ENCODE peak calls at places on chromosomes 11 and 22, in eight cellular contexts. A, Q, N, T, Y, R, M and E are unnamed samples.

GRCh38 chr11:2679011-2679676 is 20.6 kb downstream of the KCNQ1OT1 start:
- DNase-seq in A (no peak), Q (no peak), N (no peak), T (no peak), Y (no peak), R (no peak), M (no peak), E (no peak)

GRCh38 chr11:15563054-15563453 is 448.3 kb downstream of the INSC start:
- DNase-seq in A (no peak), Q (no peak), N (no peak), T (no peak), Y (no peak), R (no peak), M (no peak), E (no peak)

GRCh38 chr11:102546923-102547471 is 16.4 kb upstream of the MMP7 start:
- DNase-seq in A (no peak), Q (no peak), N (no peak), T (no peak), Y (no peak), R (no peak), M (no peak), E (peak)

GRCh38 chr22:23220485-23221350 is 40.4 kb downstream of the BCR start:
- DNase-seq in A (no peak), Q (peak), N (peak), T (no peak), Y (peak), R (no peak), M (peak), E (no peak)

GRCh38 chr11:45041556-45041955 is 90.9 kb upstream of the TP53I11 start:
- DNase-seq in A (no peak), Q (no peak), N (no peak), T (no peak), Y (no peak), R (no peak), M (no peak), E (no peak)

GRCh38 chr11:1367721-1368120 is 22.0 kb upstream of the BRSK2 start:
- DNase-seq in A (no peak), Q (no peak), N (no peak), T (no peak), Y (no peak), R (no peak), M (no peak), E (no peak)

GRCh38 chr11:124405611-124406010 is 6.8 kb upstream of the OR8B3 start:
- DNase-seq in A (no peak), Q (peak), N (no peak), T (no peak), Y (no peak), R (no peak), M (no peak), E (no peak)

GRCh38 chr11:123560001-123560400 is 94.4 kb downstream of the SCN3B start:
- DNase-seq in A (peak), Q (peak), N (peak), T (no peak), Y (no peak), R (no peak), M (no peak), E (peak)

GRCh38 chr11:128409476-128409875 is 177.9 kb downstream of the ETS1 start:
- DNase-seq in A (no peak), Q (peak), N (peak), T (no peak), Y (no peak), R (no peak), M (peak), E (no peak)

GRCh38 chr11:66559862-66560676 is 8.3 kb downstream of the CTSF start:
- DNase-seq in A (no peak), Q (no peak), N (no peak), T (no peak), Y (no peak), R (no peak), M (no peak), E (no peak)

GRCh38 chr11:120432056-120433018 is 79.2 kb upstream of the GRIK4 start:
- DNase-seq in A (peak), Q (peak), N (peak), T (no peak), Y (peak), R (peak), M (peak), E (no peak)

GRCh38 chr11:64289011-64289564 is 2.0 kb upstream of the KCNK4 start:
- DNase-seq in A (no peak), Q (no peak), N (no peak), T (no peak), Y (no peak), R (no peak), M (no peak), E (no peak)

GRCh38 chr11:8312966-8313365 is 49.3 kb upstream of the LMO1 start:
- DNase-seq in A (no peak), Q (no peak), N (no peak), T (no peak), Y (no peak), R (no peak), M (no peak), E (no peak)

GRCh38 chr11:17629113-17629512 is 82.1 kb downstream of the OTOG start:
- DNase-seq in A (no peak), Q (no peak), N (no peak), T (no peak), Y (no peak), R (no peak), M (no peak), E (no peak)

GRCh38 chr11:70579376-70579955 is 181.1 kb downstream of the CTTN start:
- DNase-seq in A (no peak), Q (no peak), N (no peak), T (no peak), Y (no peak), R (no peak), M (no peak), E (no peak)

GRCh38 chr11:69943506-69943905 is 124.3 kb upstream of the FGF3 start:
- DNase-seq in A (no peak), Q (no peak), N (no peak), T (no peak), Y (no peak), R (peak), M (no peak), E (no peak)

GRCh38 chr11:120211522-120212258 is 858 bp downstream of the OAF start:
- DNase-seq in A (no peak), Q (no peak), N (no peak), T (no peak), Y (no peak), R (no peak), M (no peak), E (no peak)

GRCh38 chr11:15483205-15483604 is 368.5 kb downstream of the INSC start:
- DNase-seq in A (no peak), Q (no peak), N (no peak), T (no peak), Y (no peak), R (no peak), M (no peak), E (no peak)

GRCh38 chr22:43114958-43115357 is 4.4 kb downstream of the BIK start:
- DNase-seq in A (no peak), Q (no peak), N (no peak), T (no peak), Y (peak), R (no peak), M (no peak), E (no peak)

GRCh38 chr11:6667733-6668374 is 12.2 kb upstream of the DCHS1 start:
- DNase-seq in A (no peak), Q (peak), N (peak), T (peak), Y (no peak), R (no peak), M (no peak), E (no peak)

GRCh38 chr11:124070906-124071621 is 29.9 kb upstream of the OR10G7 start:
- DNase-seq in A (peak), Q (peak), N (peak), T (peak), Y (peak), R (peak), M (peak), E (peak)

GRCh38 chr11:16881074-16881709 is 133.0 kb downstream of the PLEKHA7 start:
- DNase-seq in A (no peak), Q (peak), N (peak), T (peak), Y (no peak), R (peak), M (peak), E (peak)

GRCh38 chr22:31136711-31137110 is 3.6 kb downstream of the PLA2G3 start:
- DNase-seq in A (no peak), Q (no peak), N (no peak), T (no peak), Y (no peak), R (no peak), M (no peak), E (peak)

GRCh38 chr11:102495161-102496042 is 35.1 kb downstream of the MMP7 start:
- DNase-seq in A (peak), Q (peak), N (peak), T (peak), Y (peak), R (peak), M (peak), E (no peak)

GRCh38 chr11:73288873-73289707 is 17.0 kb downstream of the P2RY6 start:
- DNase-seq in A (peak), Q (peak), N (peak), T (peak), Y (peak), R (peak), M (peak), E (peak)

GRCh38 chr11:64931290-64931689 is 4.4 kb downstream of the GPHA2 start:
- DNase-seq in A (no peak), Q (no peak), N (no peak), T (no peak), Y (no peak), R (no peak), M (no peak), E (no peak)

GRCh38 chr22:24819941-24820461 is 14.0 kb downstream of the SGSM1 start:
- DNase-seq in A (no peak), Q (no peak), N (peak), T (no peak), Y (peak), R (no peak), M (no peak), E (peak)

DNA sequence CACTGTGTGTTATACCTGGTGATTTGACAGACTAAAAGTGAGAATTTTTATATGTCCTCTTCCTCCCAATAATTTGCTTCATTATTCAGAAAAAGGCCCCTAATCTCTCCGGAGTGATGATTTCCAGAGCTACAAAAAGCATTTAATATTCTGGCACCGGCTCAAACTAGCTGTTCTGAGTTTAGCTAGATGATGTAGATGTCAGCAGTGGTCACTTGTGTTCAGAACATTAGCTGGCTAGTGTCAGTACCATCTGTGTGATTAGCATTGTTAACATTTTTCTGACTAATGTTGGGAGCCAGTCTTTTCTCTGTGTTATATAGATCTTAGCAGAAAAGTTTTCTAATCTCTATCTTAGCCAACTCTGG is 68.7 kb upstream of the RRM1 start:
- DNase-seq in A (peak), Q (no peak), N (peak), T (no peak), Y (no peak), R (no peak), M (no peak), E (no peak)
- H3K4me3 ChIP-seq in A (no peak), Q (no peak), N (no peak), T (no peak), Y (no peak), R (no peak), M (no peak), E (no peak)

GRCh38 chr22:37953062-37953436 is 352 bp downstream of the C22orf23 start:
- DNase-seq in A (peak), Q (no peak), N (no peak), T (no peak), Y (no peak), R (no peak), M (no peak), E (no peak)
- H3K4me3 ChIP-seq in A (peak), Q (peak), N (peak), T (peak), Y (peak), R (peak), M (peak), E (peak)

DNA sequence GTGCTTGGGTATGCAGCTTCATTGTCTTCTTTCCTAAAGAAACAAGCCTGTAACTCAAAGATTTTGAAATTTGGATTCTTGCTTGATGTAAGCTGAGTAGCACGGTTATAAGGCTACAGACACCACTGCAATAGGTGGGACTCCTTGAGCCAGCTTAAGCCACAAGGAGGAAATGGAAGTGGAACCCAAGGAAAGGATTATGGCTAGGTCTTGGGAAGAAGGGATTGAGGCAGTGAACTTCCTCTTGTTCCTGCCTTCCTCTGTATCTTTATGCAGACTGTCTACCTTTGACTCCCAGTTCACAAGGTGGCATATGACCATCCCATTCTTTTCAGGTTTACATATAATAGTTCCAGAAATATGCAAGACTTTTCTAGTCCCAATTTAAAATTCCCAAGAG is 72.3 kb downstream of the BDNF start:
- DNase-seq in A (no peak), Q (no peak), N (no peak), T (no peak), Y (no peak), R (no peak), M (no peak), E (no peak)
- H3K4me3 ChIP-seq in A (no peak), Q (no peak), N (no peak), T (no peak), Y (no peak), R (no peak), M (no peak), E (no peak)

GRCh38 chr11:270451-271208 is 7.6 kb upstream of the NLRP6 start:
- DNase-seq in A (no peak), Q (no peak), N (no peak), T (no peak), Y (no peak), R (no peak), M (no peak), E (no peak)

GRCh38 chr11:271316-271715 is 6.9 kb upstream of the NLRP6 start:
- DNase-seq in A (no peak), Q (no peak), N (no peak), T (no peak), Y (peak), R (no peak), M (no peak), E (no peak)

GRCh38 chr11:266676-267439 is 11.3 kb upstream of the NLRP6 start:
- DNase-seq in A (no peak), Q (no peak), N (no peak), T (no peak), Y (no peak), R (no peak), M (peak), E (no peak)

GRCh38 chr11:267491-267994 is 10.7 kb upstream of the NLRP6 start:
- DNase-seq in A (peak), Q (no peak), N (no peak), T (no peak), Y (peak), R (no peak), M (peak), E (no peak)

DNA sequence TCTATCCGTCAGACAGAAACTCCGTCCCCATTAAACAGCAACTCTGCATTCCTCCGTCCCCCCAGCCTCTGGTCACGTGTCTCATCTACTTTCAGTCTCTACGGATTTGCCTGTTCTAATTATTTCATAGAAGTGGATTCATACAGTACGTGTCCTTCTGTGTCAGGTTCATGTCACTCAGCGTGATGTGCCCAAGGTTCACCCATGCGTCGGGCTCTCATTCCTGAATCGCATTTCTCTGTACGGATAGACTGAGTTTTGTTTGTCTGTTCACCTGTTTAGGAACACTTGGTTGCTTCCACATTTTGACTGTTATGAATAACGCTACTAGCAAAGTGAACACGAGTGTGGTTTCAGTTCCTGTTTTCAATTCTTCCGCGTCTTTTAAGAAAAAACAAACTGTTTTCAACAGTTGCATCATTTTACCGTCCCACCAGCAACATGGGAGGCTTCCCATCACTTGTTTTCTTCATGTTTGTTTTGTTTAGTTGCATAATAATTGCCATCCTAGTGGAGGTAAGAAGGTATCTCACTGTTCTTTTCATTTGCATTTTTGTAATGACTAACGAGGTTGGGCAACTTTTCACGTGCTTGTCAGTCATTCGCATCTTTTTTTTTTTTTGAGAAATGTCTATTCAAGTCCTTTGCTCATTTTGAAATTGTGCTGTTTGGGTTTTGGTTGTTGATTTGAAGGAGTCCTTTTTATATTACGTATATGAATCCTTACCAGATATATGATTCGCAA is 8.9 kb upstream of the NLRP6 start:
- DNase-seq in A (no peak), Q (peak), N (no peak), T (no peak), Y (peak), R (no peak), M (no peak), E (no peak)
- H3K4me3 ChIP-seq in A (no peak), Q (no peak), N (no peak), T (no peak), Y (no peak), R (peak), M (no peak), E (no peak)

GRCh38 chr11:88340366-88340930 is 2.9 kb upstream of the CTSC start:
- DNase-seq in A (no peak), Q (no peak), N (no peak), T (no peak), Y (no peak), R (no peak), M (no peak), E (no peak)

GRCh38 chr11:88341852-88342251 is 4.3 kb upstream of the CTSC start:
- DNase-seq in A (no peak), Q (no peak), N (no peak), T (no peak), Y (no peak), R (no peak), M (no peak), E (no peak)

GRCh38 chr11:88335284-88335683 is 2.3 kb downstream of the CTSC start:
- DNase-seq in A (no peak), Q (no peak), N (peak), T (no peak), Y (no peak), R (no peak), M (no peak), E (no peak)

GRCh38 chr11:88337342-88338222 is at the start of gene CTSC:
- DNase-seq in A (peak), Q (peak), N (peak), T (peak), Y (peak), R (peak), M (peak), E (peak)

DNA sequence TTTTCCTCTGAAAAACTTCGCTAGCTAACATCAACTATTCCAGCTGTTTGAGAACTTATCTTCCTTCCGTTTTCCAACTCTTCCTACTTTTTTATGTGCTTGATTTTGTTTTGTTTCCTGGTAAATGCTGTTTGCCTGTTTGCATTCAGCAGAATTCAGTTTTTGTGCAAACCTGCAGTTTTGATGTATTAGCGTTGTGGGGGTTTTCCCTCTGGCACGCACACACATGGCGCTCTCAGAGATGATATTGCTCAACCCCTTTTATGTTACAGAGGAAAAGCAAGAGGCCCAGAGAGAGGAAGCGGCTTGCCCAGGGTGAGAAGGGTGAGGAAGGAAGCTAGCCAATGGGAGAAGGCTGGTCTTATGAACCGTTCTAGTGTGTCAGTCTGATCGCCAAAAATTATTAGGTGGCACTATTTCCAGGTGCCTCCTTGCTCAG is 706 bp upstream of the CTSC start:
- DNase-seq in A (peak), Q (peak), N (peak), T (peak), Y (peak), R (peak), M (peak), E (peak)
- H3K4me3 ChIP-seq in A (peak), Q (peak), N (peak), T (peak), Y (peak), R (peak), M (peak), E (peak)

DNA sequence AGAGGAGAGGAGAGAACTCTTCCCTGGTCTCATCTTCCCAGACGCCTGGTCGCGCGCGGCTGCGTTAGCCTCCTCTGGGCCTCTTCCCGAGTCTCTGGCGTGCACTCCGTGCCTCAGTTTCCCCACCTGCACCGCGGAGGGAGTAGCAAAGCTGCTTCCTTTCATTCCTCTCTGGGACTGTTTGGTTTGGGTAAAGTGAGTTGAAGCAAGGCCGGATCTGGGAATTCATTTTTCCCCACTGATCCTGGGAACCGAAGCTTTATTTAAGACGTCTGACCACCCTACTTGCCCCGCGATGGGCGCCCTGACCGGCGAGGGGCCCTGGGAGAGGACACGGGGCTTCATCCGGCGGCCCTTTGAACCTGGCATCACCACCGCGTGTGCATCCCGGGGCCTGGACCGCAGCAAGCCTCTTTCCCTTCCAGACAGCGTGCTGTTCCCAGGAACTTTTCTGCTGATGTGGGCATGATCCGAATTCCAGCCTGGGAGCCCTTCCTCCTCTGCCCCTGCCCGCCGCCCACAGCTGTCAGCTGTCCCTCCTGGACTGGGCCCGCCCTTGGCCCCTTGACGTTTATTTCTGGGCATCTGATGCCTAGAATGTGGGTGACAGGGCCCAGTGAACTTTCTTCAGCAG is 758 bp downstream of the LDLRAD3 start:
- DNase-seq in A (no peak), Q (no peak), N (peak), T (peak), Y (no peak), R (peak), M (peak), E (no peak)
- H3K4me3 ChIP-seq in A (peak), Q (peak), N (peak), T (peak), Y (peak), R (peak), M (peak), E (peak)